ENCODE peak calls at places on chromosomes 13 and 19, in four cellular contexts. One of them, this sample, is unnamed.
A peak's percentile ranks its signal among the peaks of the same experiment; 100 is the strongest.

GRCh38 chr13:75705908-75706307 is 69.8 kb downstream of the LMO7 start:
- DNase-seq in IMR-90: no peak
- DNase-seq in astrocyte of the hippocampus: no peak
- DNase-seq in aorta: no peak
- DNase-seq in this sample: no peak

GRCh38 chr13:63124863-63125262 is 1709.2 kb upstream of the PCDH20 start:
- DNase-seq in aorta: no peak
- DNase-seq in astrocyte of the hippocampus: peak; percentile 18
- DNase-seq in IMR-90: peak; percentile 60
- DNase-seq in this sample: no peak

GRCh38 chr13:114282143-114282685 is 813 bp downstream of the UPF3A start:
- DNase-seq in astrocyte of the hippocampus: peak; percentile 85
- DNase-seq in aorta: peak; percentile 84
- DNase-seq in IMR-90: peak; percentile 65
- DNase-seq in this sample: no peak

GRCh38 chr13:51148952-51149573 is 38.0 kb upstream of the C13orf42 start:
- DNase-seq in IMR-90: peak; percentile 45
- DNase-seq in astrocyte of the hippocampus: peak; percentile 87
- DNase-seq in aorta: no peak
- DNase-seq in this sample: peak; percentile 54

GRCh38 chr13:21014666-21015170 is 46.7 kb downstream of the LATS2 start:
- DNase-seq in astrocyte of the hippocampus: peak; percentile 84
- DNase-seq in IMR-90: peak; percentile 91
- DNase-seq in aorta: no peak
- DNase-seq in this sample: no peak

GRCh38 chr19:5016268-5016667 is 47.4 kb downstream of the KDM4B start:
- DNase-seq in astrocyte of the hippocampus: no peak
- DNase-seq in IMR-90: no peak
- DNase-seq in aorta: no peak
- DNase-seq in this sample: no peak

GRCh38 chr13:80408270-80408669 is 67.3 kb upstream of the SPRY2 start:
- DNase-seq in astrocyte of the hippocampus: no peak
- DNase-seq in IMR-90: no peak
- DNase-seq in aorta: no peak
- DNase-seq in this sample: no peak

GRCh38 chr19:5789201-5789795 is 1.7 kb downstream of the DUS3L start:
- DNase-seq in aorta: no peak
- DNase-seq in IMR-90: no peak
- DNase-seq in astrocyte of the hippocampus: no peak
- DNase-seq in this sample: no peak

GRCh38 chr19:4009990-4010807 is 2.7 kb downstream of the PIAS4 start:
- DNase-seq in aorta: no peak
- DNase-seq in astrocyte of the hippocampus: no peak
- DNase-seq in IMR-90: peak; percentile 46
- DNase-seq in this sample: no peak

GRCh38 chr19:5827891-5828660 is 11.4 kb downstream of the FUT6 start:
- DNase-seq in astrocyte of the hippocampus: peak; percentile 98
- DNase-seq in IMR-90: peak; percentile 85
- DNase-seq in aorta: peak; percentile 94
- DNase-seq in this sample: peak; percentile 91

GRCh38 chr13:77291779-77292178 is 35.1 kb downstream of the MYCBP2 start:
- DNase-seq in astrocyte of the hippocampus: peak; percentile 7
- DNase-seq in IMR-90: no peak
- DNase-seq in aorta: no peak
- DNase-seq in this sample: no peak

GRCh38 chr13:29993716-29994488 is 143.5 kb upstream of the UBL3 start:
- DNase-seq in astrocyte of the hippocampus: peak; percentile 26
- DNase-seq in aorta: no peak
- DNase-seq in IMR-90: peak; percentile 90
- DNase-seq in this sample: no peak

GRCh38 chr19:15448778-15449619 is 757 bp downstream of the WIZ start:
- DNase-seq in IMR-90: no peak
- DNase-seq in aorta: no peak
- DNase-seq in astrocyte of the hippocampus: no peak
- DNase-seq in this sample: no peak

GRCh38 chr19:55702131-55702627 is 27.2 kb downstream of the EPN1 start:
- DNase-seq in aorta: peak; percentile 52
- DNase-seq in astrocyte of the hippocampus: peak; percentile 29
- DNase-seq in IMR-90: no peak
- DNase-seq in this sample: no peak

GRCh38 chr13:67238277-67238859 is 8.2 kb upstream of the PCDH9 start:
- DNase-seq in aorta: no peak
- DNase-seq in IMR-90: peak; percentile 36
- DNase-seq in astrocyte of the hippocampus: peak; percentile 51
- DNase-seq in this sample: no peak

GRCh38 chr19:44608391-44608821 is 5.0 kb upstream of the IGSF23 start:
- DNase-seq in astrocyte of the hippocampus: no peak
- DNase-seq in IMR-90: peak; percentile 69
- DNase-seq in aorta: no peak
- DNase-seq in this sample: no peak

GRCh38 chr19:43078311-43078710 is 4.2 kb downstream of the PSG2 start:
- DNase-seq in astrocyte of the hippocampus: peak; percentile 72
- DNase-seq in IMR-90: peak; percentile 81
- DNase-seq in aorta: no peak
- DNase-seq in this sample: no peak

GRCh38 chr13:50386527-50387123 is 371.4 kb downstream of the KCNRG start:
- DNase-seq in astrocyte of the hippocampus: peak; percentile 64
- DNase-seq in IMR-90: peak; percentile 82
- DNase-seq in aorta: no peak
- DNase-seq in this sample: no peak

GRCh38 chr13:30864352-30865130 is 41.5 kb upstream of the MEDAG start:
- DNase-seq in IMR-90: peak; percentile 98
- DNase-seq in aorta: no peak
- DNase-seq in astrocyte of the hippocampus: peak; percentile 94
- DNase-seq in this sample: no peak

GRCh38 chr13:39810091-39810877 is 154.8 kb downstream of the COG6 start:
- DNase-seq in IMR-90: no peak
- DNase-seq in astrocyte of the hippocampus: no peak
- DNase-seq in aorta: no peak
- DNase-seq in this sample: no peak

GRCh38 chr13:30143671-30144400 is 163.5 kb downstream of the KATNAL1 start:
- DNase-seq in astrocyte of the hippocampus: peak; percentile 65
- DNase-seq in aorta: no peak
- DNase-seq in IMR-90: peak; percentile 81
- DNase-seq in this sample: no peak

GRCh38 chr19:47309608-47310007 is at the start of gene C5AR1:
- DNase-seq in IMR-90: no peak
- DNase-seq in astrocyte of the hippocampus: no peak
- DNase-seq in aorta: no peak
- DNase-seq in this sample: no peak

GRCh38 chr13:80126382-80127068 is 214.4 kb downstream of the SPRY2 start:
- DNase-seq in astrocyte of the hippocampus: no peak
- DNase-seq in aorta: no peak
- DNase-seq in IMR-90: no peak
- DNase-seq in this sample: no peak

GRCh38 chr13:18954254-18954653 is 227.4 kb downstream of the TUBA3C start:
- DNase-seq in astrocyte of the hippocampus: no peak
- DNase-seq in aorta: peak; percentile 47
- DNase-seq in IMR-90: no peak
- DNase-seq in this sample: no peak

GRCh38 chr19:9040131-9040530 is 29.9 kb upstream of the MUC16 start:
- DNase-seq in aorta: no peak
- DNase-seq in astrocyte of the hippocampus: no peak
- DNase-seq in IMR-90: no peak
- DNase-seq in this sample: no peak